ENCODE peak calls at places on chromosomes 6 and 20, in four cellular contexts. S is HCT116; F is fibroblast of lung; R is CD8-positive, alpha-beta T cell. A is an unnamed sample.

GRCh38 chr6:153568601-153569000 is 437.5 kb upstream of the RGS17 start:
- DNase-seq in S (no peak), F (peak; percentile 41), R (no peak), A (no peak)

GRCh38 chr20:9458075-9458818 is 56.1 kb upstream of the LAMP5 start:
- DNase-seq in S (peak; percentile 10), F (peak; percentile 47), R (no peak), A (no peak)

GRCh38 chr6:47133230-47134000 is 91.3 kb upstream of the ADGRF1 start:
- DNase-seq in S (no peak), F (no peak), R (no peak), A (no peak)

GRCh38 chr6:149264629-149265028 is 52.9 kb upstream of the TAB2 start:
- DNase-seq in S (no peak), F (no peak), R (peak; percentile 50), A (peak; percentile 64)

GRCh38 chr6:45156075-45156474 is 172.1 kb upstream of the RUNX2 start:
- DNase-seq in S (no peak), F (no peak), R (peak; percentile 21), A (peak; percentile 69)

GRCh38 chr20:63455568-63455859 is 16.9 kb downstream of the KCNQ2 start:
- DNase-seq in S (no peak), F (no peak), R (no peak), A (no peak)

GRCh38 chr6:149440735-149441662 is 40.9 kb downstream of the SUMO4 start:
- DNase-seq in S (no peak), F (peak; percentile 76), R (no peak), A (no peak)

GRCh38 chr6:131995924-131996323 is 44.8 kb upstream of the CCN2 start:
- DNase-seq in S (peak; percentile 81), F (peak; percentile 77), R (no peak), A (no peak)

GRCh38 chr6:24451581-24452041 is 37.8 kb downstream of the GPLD1 start:
- DNase-seq in S (no peak), F (no peak), R (no peak), A (no peak)

GRCh38 chr6:128370072-128370471 is 150.3 kb downstream of the PTPRK start:
- DNase-seq in S (no peak), F (peak; percentile 59), R (no peak), A (no peak)

GRCh38 chr6:20266851-20267608 is 54.8 kb upstream of the MBOAT1 start:
- DNase-seq in S (peak; percentile 92), F (no peak), R (no peak), A (no peak)

GRCh38 chr6:26327450-26328264 is 37.3 kb upstream of the BTN3A2 start:
- DNase-seq in S (peak; percentile 89), F (peak; percentile 83), R (peak; percentile 70), A (peak; percentile 61)

GRCh38 chr6:16690244-16691142 is 70.8 kb downstream of the ATXN1 start:
- DNase-seq in S (no peak), F (peak; percentile 55), R (no peak), A (no peak)

GRCh38 chr6:16691328-16691727 is 69.9 kb downstream of the ATXN1 start:
- DNase-seq in S (no peak), F (no peak), R (no peak), A (peak; percentile 32)

GRCh38 chr6:16698163-16698533 is 63.1 kb downstream of the ATXN1 start:
- DNase-seq in S (no peak), F (no peak), R (no peak), A (no peak)

GRCh38 chr6:16697437-16698162 is 63.7 kb downstream of the ATXN1 start:
- DNase-seq in S (no peak), F (no peak), R (no peak), A (no peak)

GRCh38 chr6:16694789-16695188 is 66.5 kb downstream of the ATXN1 start:
- DNase-seq in S (no peak), F (no peak), R (no peak), A (no peak)
- H3K27ac ChIP-seq in S (no peak overlapping the region), F (no peak overlapping the region), R (no peak overlapping the region), A (peak overlapping the region; percentile 15)

GRCh38 chr6:40706222-40706621 is 119.1 kb upstream of the LRFN2 start:
- DNase-seq in S (no peak), F (no peak), R (no peak), A (no peak)

GRCh38 chr6:40713002-40713719 is 126.0 kb upstream of the LRFN2 start:
- DNase-seq in S (no peak), F (no peak), R (no peak), A (no peak)

GRCh38 chr6:40710626-40711354 is 123.6 kb upstream of the LRFN2 start:
- DNase-seq in S (no peak), F (no peak), R (no peak), A (no peak)

DNA sequence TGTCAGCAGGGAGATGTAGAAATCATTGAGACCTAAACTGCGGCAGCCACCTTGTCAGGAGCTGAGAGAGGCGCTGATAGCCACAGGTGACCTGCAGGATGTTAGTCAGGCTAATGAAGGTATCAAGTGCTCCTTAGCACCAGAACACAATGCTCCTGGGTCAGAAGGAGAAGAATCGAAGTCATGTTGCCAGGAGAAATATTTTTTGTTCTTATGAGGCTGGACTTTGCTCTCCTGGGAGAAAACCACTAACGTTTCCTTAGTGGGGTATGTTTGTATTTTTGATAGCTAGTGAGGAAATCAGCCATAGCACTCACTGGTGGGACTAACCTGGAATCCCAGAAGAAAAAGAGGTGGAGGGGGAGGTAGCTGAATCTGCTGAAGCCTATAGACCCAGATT is 120.9 kb upstream of the LRFN2 start:
- DNase-seq in S (no peak), F (no peak), R (no peak), A (no peak)
- H3K4me1 ChIP-seq in S (no peaks in the 10 kb centered on the region), F (no peaks in the 10 kb centered on the region), R (no peaks in the 10 kb centered on the region), A (no peaks in the 10 kb centered on the region)

GRCh38 chr20:49288250-49288751 is 10.4 kb upstream of the ZNFX1 start:
- DNase-seq in S (no peak), F (no peak), R (no peak), A (no peak)
- H3K9me3 ChIP-seq in S (no peaks in the 10 kb centered on the region), F (peaks cover 5% of the 10 kb centered on the region), R (peaks cover 31% of the 10 kb centered on the region), A (peaks cover 46% of the 10 kb centered on the region)

DNA sequence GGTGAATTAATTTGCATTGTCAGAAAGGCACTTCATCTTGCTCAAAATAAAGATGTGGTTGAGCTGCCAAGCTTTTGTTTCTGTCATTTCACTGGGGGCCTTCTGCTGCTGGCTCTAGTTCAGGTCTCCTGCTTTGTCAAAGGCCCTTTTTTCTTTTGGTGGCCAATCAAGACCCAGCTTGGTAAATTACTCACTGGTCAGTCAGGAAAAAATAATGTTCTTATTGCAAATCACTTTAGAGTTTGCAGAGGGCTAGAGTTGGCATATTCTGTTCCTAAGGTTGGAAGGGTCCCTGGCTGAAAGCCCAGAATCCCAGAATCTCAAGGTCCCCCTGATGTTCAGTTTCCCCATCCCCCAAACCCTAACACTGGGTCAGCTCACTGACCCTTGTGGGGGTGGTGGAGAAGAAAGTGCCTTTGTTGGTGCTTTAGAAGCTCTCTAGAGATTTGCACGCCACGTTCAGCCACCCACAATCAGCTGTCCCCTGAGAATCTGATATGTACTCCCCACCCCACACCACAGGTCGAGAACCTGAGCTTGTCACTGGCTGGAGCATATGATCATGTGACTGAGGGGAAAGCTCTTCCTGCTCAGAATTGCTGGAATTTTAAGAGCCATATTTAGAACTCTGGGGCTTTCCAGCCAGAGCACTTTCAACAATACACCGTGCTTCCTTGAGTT is 21.7 kb upstream of the BNIP5 start:
- DNase-seq in S (no peak), F (no peak), R (no peak), A (no peak)
- H3K27ac ChIP-seq in S (no peak overlapping the region), F (no peak overlapping the region), R (no peak overlapping the region), A (no peak overlapping the region)

GRCh38 chr20:44637042-44637441 is 14.5 kb downstream of the ADA start:
- DNase-seq in S (no peak), F (no peak), R (no peak), A (no peak)
- H3K4me1 ChIP-seq in S (peaks cover 2% of the 10 kb centered on the region), F (peaks cover under 1% of the 10 kb centered on the region), R (peaks cover 11% of the 10 kb centered on the region), A (peaks cover under 1% of the 10 kb centered on the region)

GRCh38 chr20:51305316-51306052 is 237.0 kb downstream of the NFATC2 start:
- DNase-seq in S (no peak), F (no peak), R (no peak), A (no peak)
- H3K9me3 ChIP-seq in S (peaks cover 10% of the 10 kb centered on the region), F (no peaks in the 10 kb centered on the region), R (no peaks in the 10 kb centered on the region), A (no peaks in the 10 kb centered on the region)

DNA sequence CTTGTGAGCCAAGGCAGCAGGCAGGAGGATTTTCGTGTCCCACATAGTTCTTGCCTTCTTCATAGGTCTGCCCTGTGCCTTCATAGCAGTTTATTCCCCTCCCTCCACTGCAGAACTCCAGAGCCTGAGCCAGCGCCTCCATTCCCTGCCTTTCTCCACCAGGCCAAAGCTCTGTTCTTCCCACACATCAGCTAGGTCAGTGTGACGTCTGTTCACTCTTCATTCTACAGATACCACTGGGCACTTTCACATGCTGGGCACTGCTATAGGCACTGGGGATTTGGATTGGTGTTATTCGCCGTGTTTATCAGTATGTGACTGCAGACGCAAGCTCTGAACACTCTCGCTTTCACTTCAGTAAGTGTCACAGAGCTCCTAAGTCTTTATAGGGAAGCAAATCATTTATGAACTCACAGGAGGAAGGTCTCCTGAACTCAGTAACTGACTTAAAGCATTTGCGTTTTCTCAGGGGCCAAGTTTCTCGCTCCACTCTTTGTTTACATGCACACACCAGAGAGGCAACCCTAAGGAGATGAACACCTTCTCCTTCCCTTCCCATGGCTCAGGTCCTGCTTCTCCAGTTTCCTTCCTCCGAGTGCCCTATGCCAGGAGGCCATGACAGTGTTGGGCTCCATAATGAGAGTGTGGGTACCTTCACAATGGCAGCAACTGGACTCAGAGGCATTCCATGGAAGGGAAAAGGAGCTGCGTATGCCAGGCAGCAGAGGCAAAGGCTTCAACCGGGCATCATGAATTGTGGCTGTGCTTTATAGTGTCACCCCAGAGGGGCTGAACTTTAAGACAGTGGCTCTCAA is 6.3 kb upstream of the APMAP start:
- DNase-seq in S (no peak), F (no peak), R (no peak), A (no peak)
- H3K27ac ChIP-seq in S (no peak overlapping the region), F (no peak overlapping the region), R (no peak overlapping the region), A (no peak overlapping the region)

DNA sequence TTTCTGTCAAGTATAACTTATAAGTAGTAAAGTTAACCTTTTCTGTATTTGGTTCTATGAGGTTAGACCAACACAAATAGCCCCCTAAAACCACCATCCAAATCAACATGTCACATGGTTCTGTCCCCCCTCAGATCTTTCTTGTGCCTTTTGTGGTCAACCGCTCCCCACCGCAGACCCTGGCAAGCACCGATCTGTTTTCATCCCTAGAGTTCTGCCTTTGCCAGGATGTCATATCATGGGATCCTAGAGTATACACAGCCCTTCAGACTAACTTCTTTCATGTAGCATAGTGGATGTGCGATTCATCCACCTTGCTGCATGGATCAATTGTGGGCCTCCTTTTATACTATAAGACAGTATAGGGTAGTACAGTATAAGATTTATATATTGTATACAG is 124.3 kb downstream of the BCAS1 start:
- DNase-seq in S (no peak), F (no peak), R (no peak), A (no peak)
- H3K4me1 ChIP-seq in S (peaks cover 20% of the 10 kb centered on the region), F (peaks cover 12% of the 10 kb centered on the region), R (peaks cover 32% of the 10 kb centered on the region), A (peaks cover 25% of the 10 kb centered on the region)

A was measured in CD4-positive, CD25-positive, alpha-beta regulatory T cell.